ENCODE peak calls at places on chromosomes 7 and 10, in seven cellular contexts. B is thyroid gland, O is A549, V is Peyer's patch, J is WERI-Rb-1, P is right lobe of liver, D is PC-3. A is an unnamed sample.
A peak's percentile ranks its signal among the peaks of the same experiment; 100 is the strongest.

GRCh38 chr7:5479133-5479745 is 55.6 kb upstream of the TNRC18 start:
- DNase-seq in B (no peak), O (no peak), V (no peak), J (no peak), P (no peak), D (no peak), A (no peak)

GRCh38 chr7:51316666-51317581 is at the start of gene COBL:
- DNase-seq in B (peak; percentile 87), O (no peak), V (no peak), J (peak; percentile 81), P (peak; percentile 80), D (peak; percentile 29), A (no peak)

GRCh38 chr10:61621538-61622150 is 41.1 kb upstream of the CABCOCO1 start:
- DNase-seq in B (no peak), O (no peak), V (no peak), J (peak; percentile 8), P (no peak), D (peak; percentile 89), A (no peak)

GRCh38 chr7:14321947-14322346 is 332.5 kb upstream of the ETV1 start:
- DNase-seq in B (no peak), O (no peak), V (no peak), J (no peak), P (peak; percentile 43), D (peak; percentile 21), A (no peak)

GRCh38 chr10:76649723-76650127 is 987.9 kb downstream of the KCNMA1 start:
- DNase-seq in B (no peak), O (peak; percentile 16), V (no peak), J (no peak), P (no peak), D (peak; percentile 66), A (no peak)

GRCh38 chr10:94403823-94404228 is 1.5 kb downstream of the TBC1D12 start:
- DNase-seq in B (no peak), O (no peak), V (no peak), J (no peak), P (no peak), D (no peak), A (no peak)

GRCh38 chr10:67612577-67613537 is 83.1 kb downstream of the CTNNA3 start:
- DNase-seq in B (no peak), O (no peak), V (no peak), J (no peak), P (no peak), D (peak; percentile 62), A (no peak)

GRCh38 chr7:98687331-98687863 is 70.3 kb downstream of the NPTX2 start:
- DNase-seq in B (no peak), O (no peak), V (no peak), J (peak; percentile 57), P (no peak), D (no peak), A (no peak)

GRCh38 chr7:73908123-73908611 is 47.2 kb downstream of the TMEM270 start:
- DNase-seq in B (no peak), O (no peak), V (no peak), J (no peak), P (no peak), D (no peak), A (no peak)

GRCh38 chr7:66013938-66014337 is 31.9 kb upstream of the GUSB start:
- DNase-seq in B (peak; percentile 73), O (peak; percentile 67), V (no peak), J (peak; percentile 42), P (peak; percentile 24), D (peak; percentile 35), A (no peak)

GRCh38 chr10:113126506-113127192 is 176.6 kb downstream of the TCF7L2 start:
- DNase-seq in B (peak; percentile 78), O (peak; percentile 82), V (no peak), J (peak; percentile 67), P (peak; percentile 83), D (peak; percentile 73), A (no peak)

GRCh38 chr7:46229409-46229808 is 308.3 kb upstream of the IGFBP3 start:
- DNase-seq in B (no peak), O (peak; percentile 73), V (no peak), J (no peak), P (no peak), D (peak; percentile 76), A (no peak)

GRCh38 chr7:20647908-20648776 is 32.7 kb downstream of the ABCB5 start:
- DNase-seq in B (no peak), O (peak; percentile 51), V (no peak), J (peak; percentile 50), P (no peak), D (peak; percentile 70), A (no peak)

DNA sequence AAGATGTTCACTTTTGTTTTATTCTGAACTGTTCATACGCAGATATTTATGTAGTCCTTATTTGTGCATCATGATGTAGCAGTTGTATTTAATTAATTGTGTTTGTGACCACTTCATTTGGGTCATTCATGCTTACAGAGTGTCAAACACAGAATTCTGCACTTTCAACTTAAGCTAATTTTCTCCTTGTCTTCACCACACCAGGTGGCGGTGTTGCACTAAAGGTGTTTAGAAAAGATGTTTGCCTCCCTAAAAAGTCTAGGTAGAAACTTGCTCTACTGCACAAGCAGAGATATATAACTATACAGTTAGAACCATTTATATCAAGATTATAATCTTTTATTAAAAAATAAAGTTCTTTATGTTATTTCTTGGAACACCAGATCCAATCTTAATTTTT is 1.3 kb upstream of the TAS2R38 start:
- DNase-seq in B (peak; percentile 2), O (peak; percentile 63), V (no peak), J (peak; percentile 36), P (no peak), D (peak; percentile 52), A (no peak)
- TF ChIP-seq CTCF in B (no peak), O (peak; percentile 70), V (peak; percentile 72), J (peak; percentile 42), P (peak; percentile 49), D (peak; percentile 52), A (no peak)

DNA sequence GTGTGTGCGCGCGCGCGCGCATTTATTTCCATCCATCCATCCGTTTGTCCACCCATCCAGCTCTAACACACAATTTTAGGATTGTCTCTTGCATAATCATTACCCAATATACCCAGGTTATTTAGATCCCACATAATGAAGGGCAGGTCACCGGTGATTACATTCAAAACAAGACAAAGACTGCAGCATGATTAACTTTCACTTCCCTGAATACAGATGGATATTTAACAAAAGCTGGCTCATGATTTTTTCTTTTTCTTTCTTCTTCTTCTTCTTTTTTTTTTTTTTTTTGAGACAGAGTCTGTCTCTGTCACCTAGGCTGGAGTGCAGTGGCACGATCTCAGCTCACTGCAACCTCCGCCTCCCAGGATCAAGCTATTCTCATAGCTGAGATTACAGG is 86.2 kb downstream of the SH3PXD2A start:
- DNase-seq in B (no peak), O (no peak), V (no peak), J (no peak), P (no peak), D (no peak), A (no peak)
- H3K27ac ChIP-seq in B (no peak overlapping the region), O (no peak overlapping the region), V (no peak overlapping the region), J (no peak overlapping the region), P (no peak overlapping the region), D (no peak overlapping the region), A (no peak overlapping the region)

DNA sequence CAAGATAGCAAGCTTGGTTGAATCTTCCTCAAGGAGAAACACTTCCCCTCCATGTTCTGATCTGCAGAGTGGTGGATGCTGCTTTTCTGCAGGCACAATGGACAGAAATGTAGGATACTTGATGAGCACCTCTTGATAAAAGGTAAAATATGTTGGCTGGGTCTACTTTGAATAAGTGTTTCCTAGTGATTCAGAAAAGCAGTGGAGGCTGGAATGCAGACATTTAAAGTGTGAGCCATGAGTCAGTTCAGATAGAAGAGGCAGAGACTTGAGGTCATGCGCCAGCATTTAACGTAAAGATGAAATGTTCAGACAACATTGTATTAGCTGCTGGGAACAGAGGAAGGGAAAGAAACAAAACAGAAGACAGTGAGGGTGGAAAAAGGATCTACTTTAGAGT is 403.1 kb downstream of the ADRA2A start:
- DNase-seq in B (no peak), O (no peak), V (no peak), J (no peak), P (no peak), D (no peak), A (no peak)
- H3K4me3 ChIP-seq in B (no peak overlapping the region), O (no peak overlapping the region), V (no peak overlapping the region), J (no peak overlapping the region), P (no peak overlapping the region), D (no peak overlapping the region), A (no peak overlapping the region)

GRCh38 chr7:97381815-97382214 is 264.3 kb downstream of the SDHAF3 start:
- DNase-seq in B (no peak), O (no peak), V (no peak), J (no peak), P (no peak), D (no peak), A (no peak)
- TF ChIP-seq CTCF in B (no peak), O (no peak), V (no peak), J (no peak), P (peak; percentile 5), D (no peak), A (no peak)